ENCODE peak calls at places on chromosomes 6 and 20, in four cellular contexts. Y is K562, R is GM12878, Z is HepG2. S is an unnamed sample.
A peak's percentile ranks its signal among the peaks of the same experiment; 100 is the strongest.

GRCh38 chr6:169556758-169557505 is 144.9 kb downstream of the WDR27 start:
- DNase-seq in Y (no peak), R (peak; percentile 61), Z (no peak), S (no peak)

GRCh38 chr20:49990310-49990720 is 7.5 kb downstream of the SNAI1 start:
- DNase-seq in Y (no peak), R (no peak), Z (no peak), S (no peak)

GRCh38 chr20:31894980-31895675 is 24.7 kb downstream of the TTLL9 start:
- DNase-seq in Y (peak; percentile 29), R (peak; percentile 75), Z (peak; percentile 73), S (peak; percentile 75)

GRCh38 chr6:137874204-137875001 is 7.3 kb downstream of the TNFAIP3 start:
- DNase-seq in Y (no peak), R (no peak), Z (no peak), S (no peak)

GRCh38 chr20:60131375-60131774 is 173.2 kb downstream of the CDH26 start:
- DNase-seq in Y (no peak), R (no peak), Z (no peak), S (no peak)

GRCh38 chr6:21987501-21987957 is 309.3 kb downstream of the PRL start:
- DNase-seq in Y (peak; percentile 85), R (peak; percentile 11), Z (peak; percentile 5), S (peak; percentile 63)

GRCh38 chr6:27237089-27237723 is 10.3 kb upstream of the PRSS16 start:
- DNase-seq in Y (peak; percentile 91), R (no peak), Z (peak; percentile 27), S (peak; percentile 48)

GRCh38 chr20:8305449-8305978 is 173.4 kb downstream of the PLCB1 start:
- DNase-seq in Y (peak; percentile 63), R (peak; percentile 30), Z (peak; percentile 83), S (peak; percentile 63)

GRCh38 chr6:40634429-40634828 is 47.3 kb upstream of the LRFN2 start:
- DNase-seq in Y (peak; percentile 4), R (no peak), Z (no peak), S (no peak)

GRCh38 chr20:13422637-13423036 is 201.6 kb downstream of the ISM1 start:
- DNase-seq in Y (no peak), R (no peak), Z (peak; percentile 66), S (no peak)

GRCh38 chr6:23445157-23445710 is 680.8 kb upstream of the NRSN1 start:
- DNase-seq in Y (no peak), R (no peak), Z (no peak), S (no peak)

GRCh38 chr6:132322398-132322797 is 78.9 kb downstream of the MOXD1 start:
- DNase-seq in Y (no peak), R (no peak), Z (no peak), S (no peak)

GRCh38 chr6:125612400-125612846 is 137.0 kb upstream of the HEY2 start:
- DNase-seq in Y (no peak), R (no peak), Z (no peak), S (no peak)

GRCh38 chr6:138559153-138559552 is 59.9 kb upstream of the NHSL1 start:
- DNase-seq in Y (no peak), R (no peak), Z (no peak), S (no peak)

GRCh38 chr6:23180504-23181293 is 611.3 kb downstream of the HDGFL1 start:
- DNase-seq in Y (no peak), R (no peak), Z (no peak), S (peak; percentile 14)

GRCh38 chr20:45969712-45970634 is 2.0 kb downstream of the ZNF335 start:
- DNase-seq in Y (peak; percentile 85), R (no peak), Z (peak; percentile 86), S (peak; percentile 58)

GRCh38 chr20:61279621-61280150 is 27.6 kb downstream of the CDH4 start:
- DNase-seq in Y (no peak), R (no peak), Z (no peak), S (no peak)

GRCh38 chr20:25063546-25063945 is 5.6 kb upstream of the ACSS1 start:
- DNase-seq in Y (no peak), R (no peak), Z (no peak), S (no peak)

GRCh38 chr6:163288915-163289314 is 125.6 kb upstream of the QKI start:
- DNase-seq in Y (no peak), R (no peak), Z (no peak), S (no peak)

GRCh38 chr6:105835373-105835772 is 250.8 kb upstream of the PRDM1 start:
- DNase-seq in Y (peak; percentile 79), R (no peak), Z (peak; percentile 31), S (peak; percentile 53)

GRCh38 chr20:6006603-6006949 is 47.3 kb downstream of the LRRN4 start:
- DNase-seq in Y (no peak), R (no peak), Z (no peak), S (no peak)

GRCh38 chr6:89970609-89971337 is 76.5 kb downstream of the GJA10 start:
- DNase-seq in Y (peak; percentile 69), R (no peak), Z (peak; percentile 37), S (peak; percentile 66)

GRCh38 chr6:134468633-134469032 is 150.7 kb upstream of the SGK1 start:
- DNase-seq in Y (no peak), R (no peak), Z (no peak), S (no peak)

GRCh38 chr6:134470090-134470975 is 152.4 kb upstream of the SGK1 start:
- DNase-seq in Y (peak; percentile 21), R (no peak), Z (no peak), S (no peak)

GRCh38 chr6:134466751-134467525 is 149.0 kb upstream of the SGK1 start:
- DNase-seq in Y (no peak), R (no peak), Z (peak; percentile 11), S (no peak)

GRCh38 chr6:134458857-134459657 is 141.1 kb upstream of the SGK1 start:
- DNase-seq in Y (no peak), R (no peak), Z (no peak), S (no peak)

DNA sequence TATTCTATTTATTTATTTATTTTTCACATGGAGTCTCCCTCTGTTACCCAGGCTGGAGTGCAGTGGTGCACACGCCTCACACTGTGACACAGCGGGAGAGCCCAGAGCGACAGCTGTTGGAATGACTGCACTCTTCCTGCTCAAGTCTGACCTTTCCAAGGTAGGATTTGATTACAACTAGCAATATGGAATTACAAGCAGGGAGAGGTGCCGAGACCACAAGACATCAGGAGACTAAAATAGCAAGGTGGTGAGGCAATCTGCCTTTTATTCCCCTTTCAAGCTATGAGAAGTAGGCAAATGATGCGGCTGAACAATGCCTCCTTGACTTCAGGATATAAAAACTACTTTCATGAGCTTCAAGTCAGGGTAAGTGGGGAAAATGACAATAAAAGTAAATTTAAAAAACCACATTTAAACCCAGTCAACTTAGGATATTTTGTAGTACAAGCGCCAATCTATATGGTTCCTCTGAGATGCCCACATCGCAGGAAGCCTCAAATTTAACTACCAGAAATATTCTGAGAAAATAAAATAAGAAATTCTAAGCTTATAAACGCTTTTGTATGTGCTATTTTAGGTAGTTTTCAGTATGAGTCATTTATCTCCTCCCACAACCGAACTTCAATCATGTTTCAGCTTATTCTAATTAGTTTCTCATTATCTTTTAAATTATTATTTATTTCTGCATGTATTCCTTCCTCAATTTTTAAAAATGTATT is 146.9 kb upstream of the SGK1 start:
- DNase-seq in Y (no peak), R (no peak), Z (no peak), S (peak; percentile 60)
- TF ChIP-seq TARDBP in Y (no peak), R (no peak), Z (no peak), S (no peak)

GRCh38 chr6:13715444-13715883 is 3.8 kb upstream of the RANBP9 start:
- DNase-seq in Y (peak; percentile 29), R (peak; percentile 37), Z (peak; percentile 86), S (no peak)

GRCh38 chr6:13712485-13712990 is 903 bp upstream of the RANBP9 start:
- DNase-seq in Y (peak; percentile 20), R (no peak), Z (no peak), S (no peak)

GRCh38 chr6:13717787-13718458 is 6.3 kb upstream of the RANBP9 start:
- DNase-seq in Y (no peak), R (no peak), Z (no peak), S (no peak)

GRCh38 chr6:13716225-13716954 is 4.8 kb upstream of the RANBP9 start:
- DNase-seq in Y (no peak), R (no peak), Z (no peak), S (no peak)

GRCh38 chr6:13716955-13717295 is 5.3 kb upstream of the RANBP9 start:
- DNase-seq in Y (no peak), R (no peak), Z (no peak), S (no peak)
- TF ChIP-seq SP1 in Y (no peak), R (no peak), Z (no peak), S (no peak)

DNA sequence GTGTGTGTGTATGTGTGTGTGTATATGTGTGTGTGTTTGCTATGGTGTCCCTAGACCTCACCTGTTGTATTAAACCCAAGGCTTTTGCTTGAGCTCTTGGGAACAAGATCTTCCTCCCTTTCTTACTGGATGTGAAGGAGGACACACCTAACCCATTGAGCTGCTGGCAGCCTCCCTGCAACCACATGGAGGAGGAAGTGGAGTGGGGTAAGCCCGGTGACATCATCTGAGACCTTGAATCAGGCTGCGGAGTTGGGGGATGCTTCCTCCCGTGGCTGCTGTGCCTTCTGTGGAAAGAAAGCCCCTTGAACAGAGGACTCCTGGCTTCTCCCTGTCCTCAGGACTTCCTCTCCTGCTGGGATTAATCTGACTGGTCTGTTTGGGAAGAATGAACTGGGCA is 3.3 kb downstream of the CST11 start:
- DNase-seq in Y (no peak), R (no peak), Z (no peak), S (no peak)
- TF ChIP-seq FOXK2 in Y (no peak), R (no peak), Z (no peak), S (no peak)

DNA sequence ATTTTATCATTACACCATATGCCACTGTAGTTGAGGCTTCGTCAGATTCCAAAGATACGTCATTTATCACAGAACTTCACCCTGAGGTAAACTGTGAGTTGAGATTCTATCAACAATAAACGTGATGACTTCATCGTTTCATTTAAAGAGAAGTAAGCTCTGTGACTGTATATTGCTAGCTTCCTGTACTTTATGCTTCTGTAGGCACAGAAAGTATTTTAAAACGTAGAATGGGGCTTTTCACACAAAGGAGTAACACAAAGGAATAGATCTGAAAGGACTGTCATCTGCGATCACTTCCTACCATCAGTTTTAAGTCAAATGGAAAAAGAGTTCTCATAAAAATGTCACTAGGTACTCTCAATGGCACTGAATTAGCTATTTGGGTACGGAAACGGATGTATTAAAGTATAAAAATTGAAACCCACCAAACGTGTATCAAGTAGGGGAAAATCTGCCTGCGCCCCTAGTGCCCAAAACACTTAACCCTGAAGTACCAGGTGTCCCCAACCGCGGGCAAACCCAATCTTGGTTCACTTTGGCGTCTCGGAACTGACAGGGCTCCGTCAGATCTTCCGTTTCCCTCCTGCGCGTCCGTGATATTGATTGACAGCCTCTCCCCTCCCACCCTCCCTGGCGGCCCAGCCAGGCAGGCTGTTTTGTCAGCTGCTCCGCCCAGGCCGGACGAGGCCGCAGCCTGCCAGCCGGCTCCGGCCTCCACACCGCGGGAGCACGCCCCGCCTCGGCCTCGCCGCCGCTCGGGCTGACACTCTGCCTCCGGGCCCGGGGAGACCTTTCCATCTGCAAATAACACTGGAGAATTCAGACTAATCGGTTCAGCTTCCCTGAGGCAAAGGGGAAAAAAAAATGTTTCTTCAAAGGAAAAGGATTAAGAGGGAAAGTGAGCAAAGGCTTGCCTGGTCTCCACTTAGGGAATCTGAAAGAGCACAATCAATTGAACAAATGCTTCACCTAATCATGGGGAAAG is 234.7 kb upstream of the MCHR2 start:
- DNase-seq in Y (peak; percentile 93), R (peak; percentile 37), Z (peak; percentile 54), S (peak; percentile 76)
- TF ChIP-seq TARDBP in Y (no peak), R (no peak), Z (no peak), S (no peak)